ENCODE peak calls at places on chromosomes 13 and 19, in seven cellular contexts. R is cardiac fibroblast, B is testis, U is fibroblast of mammary gland, G is A549, F is B cell, X is OCI-LY7. Q is an unnamed sample.

GRCh38 chr13:76741624-76742023 is 144.6 kb downstream of the KCTD12 start:
- DNase-seq in R (no peak), B (no peak), U (no peak), G (no peak), F (no peak), X (no peak), Q (no peak)

GRCh38 chr13:99969934-99970760 is 1.4 kb downstream of the ZIC5 start:
- DNase-seq in R (no peak), B (no peak), U (peak), G (no peak), F (peak), X (no peak), Q (peak)

GRCh38 chr19:6531956-6532243 is 1.1 kb downstream of the TNFSF9 start:
- DNase-seq in R (no peak), B (no peak), U (no peak), G (no peak), F (peak), X (peak), Q (no peak)

GRCh38 chr13:87123987-87124784 is 547.0 kb upstream of the SLITRK5 start:
- DNase-seq in R (peak), B (no peak), U (peak), G (peak), F (no peak), X (no peak), Q (peak)

GRCh38 chr13:111064661-111065060 is 50.4 kb upstream of the ARHGEF7 start:
- DNase-seq in R (no peak), B (no peak), U (no peak), G (no peak), F (no peak), X (no peak), Q (no peak)

GRCh38 chr19:36837525-36837901 is 674 bp downstream of the ZNF790 start:
- DNase-seq in R (no peak), B (no peak), U (peak), G (no peak), F (no peak), X (no peak), Q (no peak)

GRCh38 chr13:31870511-31870910 is 131.2 kb downstream of the RXFP2 start:
- DNase-seq in R (peak), B (no peak), U (peak), G (no peak), F (no peak), X (no peak), Q (no peak)

GRCh38 chr13:51821666-51822065 is 17.7 kb upstream of the DHRS12 start:
- DNase-seq in R (no peak), B (no peak), U (no peak), G (no peak), F (peak), X (peak), Q (no peak)

GRCh38 chr19:17129377-17129776 is 53.8 kb downstream of the MYO9B start:
- DNase-seq in R (no peak), B (no peak), U (no peak), G (no peak), F (no peak), X (no peak), Q (no peak)

GRCh38 chr13:30859326-30859725 is 46.7 kb upstream of the MEDAG start:
- DNase-seq in R (no peak), B (no peak), U (no peak), G (no peak), F (no peak), X (no peak), Q (no peak)

GRCh38 chr13:102872131-102872530 is 26.3 kb downstream of the ERCC5 start:
- DNase-seq in R (no peak), B (no peak), U (no peak), G (no peak), F (no peak), X (no peak), Q (no peak)

GRCh38 chr19:28075229-28075628 is 1137.7 kb downstream of the UQCRFS1 start:
- DNase-seq in R (no peak), B (no peak), U (no peak), G (no peak), F (no peak), X (no peak), Q (no peak)

GRCh38 chr13:77715233-77715891 is 17.9 kb downstream of the SLAIN1 start:
- DNase-seq in R (no peak), B (no peak), U (no peak), G (no peak), F (no peak), X (no peak), Q (no peak)

GRCh38 chr13:33582121-33582520 is 235.8 kb upstream of the RFC3 start:
- DNase-seq in R (peak), B (no peak), U (peak), G (no peak), F (no peak), X (no peak), Q (no peak)

GRCh38 chr19:35330475-35330874 is 1.5 kb downstream of the CD22 start:
- DNase-seq in R (no peak), B (no peak), U (no peak), G (no peak), F (peak), X (peak), Q (no peak)

GRCh38 chr13:109628251-109628699 is 158.1 kb downstream of the IRS2 start:
- DNase-seq in R (peak), B (no peak), U (peak), G (no peak), F (no peak), X (no peak), Q (no peak)

GRCh38 chr19:13022859-13023636 is 27.8 kb downstream of the NFIX start:
- DNase-seq in R (peak), B (peak), U (peak), G (peak), F (no peak), X (no peak), Q (no peak)

DNA sequence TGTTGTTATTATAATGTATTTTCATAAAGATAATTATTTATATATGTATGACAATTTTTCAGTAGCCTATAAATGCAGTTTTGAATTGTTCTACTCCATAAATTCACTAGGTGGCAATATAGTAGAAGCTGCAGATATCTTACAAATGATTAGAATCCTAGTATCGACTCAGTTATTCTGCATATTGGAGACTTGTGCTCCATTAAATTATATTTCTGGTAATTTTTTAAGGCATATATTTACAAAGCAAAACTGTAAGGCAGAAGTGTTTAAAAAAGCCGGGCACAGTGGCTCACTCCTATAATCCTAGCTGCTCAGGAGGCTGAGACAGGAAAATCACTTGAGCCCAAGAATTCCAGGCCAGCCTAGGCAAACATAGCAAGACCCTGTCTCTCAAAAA is 58.7 kb downstream of the DPY19L3 start:
- DNase-seq in R (peak), B (no peak), U (peak), G (no peak), F (no peak), X (peak), Q (no peak)
- TF ChIP-seq CTCF in R (peak), B (no peak), U (peak), G (peak), F (peak), X (peak), Q (peak)

DNA sequence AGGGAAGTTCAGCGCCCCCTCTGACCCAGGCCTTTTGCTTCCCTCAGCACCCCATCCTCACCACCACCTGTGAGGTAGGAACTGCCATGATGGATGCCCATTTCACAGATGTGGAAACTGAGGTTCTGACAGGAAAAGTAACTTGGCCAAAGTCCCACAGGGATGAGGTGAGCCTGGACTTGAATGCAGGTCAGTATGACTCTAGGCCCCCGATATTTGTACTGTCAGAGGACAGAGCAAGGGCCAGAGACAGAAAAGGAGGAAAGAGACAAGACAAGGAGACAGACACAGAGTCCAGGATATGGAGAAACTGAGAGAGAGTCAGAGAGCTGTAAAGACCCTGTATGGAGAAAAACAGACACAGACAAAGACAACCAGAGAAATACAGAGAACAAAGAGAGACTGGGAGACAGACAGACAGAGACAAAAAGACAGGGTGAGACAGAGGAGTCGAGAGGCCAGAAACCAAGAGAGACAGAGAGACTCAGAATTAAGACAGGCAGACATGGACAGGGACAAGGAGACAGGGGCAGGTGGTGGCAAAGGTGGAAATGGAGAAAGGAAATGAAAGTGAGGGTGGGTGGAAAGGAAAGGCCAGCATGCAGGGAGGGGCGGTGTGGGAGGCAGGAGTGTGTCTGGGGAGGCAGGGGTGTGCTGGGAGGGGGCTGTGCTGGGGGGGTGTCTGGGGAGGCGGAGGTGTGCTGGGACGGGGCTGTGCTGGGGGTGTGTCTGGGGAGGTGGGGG is 5.0 kb downstream of the ERFL start:
- DNase-seq in R (no peak), B (no peak), U (no peak), G (no peak), F (no peak), X (no peak), Q (no peak)
- TF ChIP-seq CTCF in R (no peak), B (no peak), U (no peak), G (no peak), F (no peak), X (no peak), Q (no peak)

DNA sequence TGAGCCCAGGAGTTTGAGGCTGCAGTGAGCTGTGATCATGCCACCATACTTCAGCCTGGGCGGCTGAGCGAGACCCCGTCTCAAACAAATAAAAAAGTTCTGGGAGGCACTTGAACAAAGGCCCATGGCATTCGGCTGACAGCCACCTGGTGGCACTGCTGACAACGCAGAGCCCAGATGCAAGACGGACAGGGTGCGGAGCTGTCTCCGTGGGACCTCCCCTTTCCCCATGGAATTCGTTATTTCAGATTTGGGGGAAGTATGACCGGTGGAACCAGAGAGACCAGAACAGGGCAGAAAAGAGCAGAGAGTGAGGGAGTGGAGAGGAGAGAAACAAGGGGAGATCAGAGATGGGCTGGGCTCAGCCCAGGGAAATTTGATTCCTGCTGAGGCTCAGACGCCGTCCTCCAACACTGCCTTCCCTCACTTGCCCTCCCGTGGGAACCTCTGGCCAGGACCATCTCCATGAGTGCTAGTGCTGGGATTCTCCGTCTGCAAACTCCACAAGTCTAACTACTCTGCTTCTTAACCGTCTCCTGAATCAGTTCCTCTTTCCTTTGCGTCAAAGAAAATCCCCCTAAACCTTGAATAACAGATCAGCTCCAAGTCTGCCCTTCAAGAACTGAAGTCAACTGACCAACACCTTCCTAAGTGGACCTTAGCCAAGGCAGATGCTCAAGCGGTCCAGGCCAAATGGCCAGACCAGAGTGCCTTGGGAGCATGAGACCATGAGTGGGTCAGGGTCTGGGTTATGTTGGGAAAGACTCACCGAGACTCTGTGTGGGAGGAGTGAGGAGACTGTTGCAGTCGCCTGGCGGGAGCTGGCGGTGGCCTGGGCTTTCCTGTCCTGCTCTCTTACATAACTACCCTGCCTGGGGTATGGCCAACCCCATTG is 11.9 kb upstream of the ATF5 start:
- DNase-seq in R (no peak), B (no peak), U (peak), G (no peak), F (no peak), X (no peak), Q (no peak)
- TF ChIP-seq CTCF in R (peak), B (no peak), U (no peak), G (peak), F (peak), X (peak), Q (no peak)

DNA sequence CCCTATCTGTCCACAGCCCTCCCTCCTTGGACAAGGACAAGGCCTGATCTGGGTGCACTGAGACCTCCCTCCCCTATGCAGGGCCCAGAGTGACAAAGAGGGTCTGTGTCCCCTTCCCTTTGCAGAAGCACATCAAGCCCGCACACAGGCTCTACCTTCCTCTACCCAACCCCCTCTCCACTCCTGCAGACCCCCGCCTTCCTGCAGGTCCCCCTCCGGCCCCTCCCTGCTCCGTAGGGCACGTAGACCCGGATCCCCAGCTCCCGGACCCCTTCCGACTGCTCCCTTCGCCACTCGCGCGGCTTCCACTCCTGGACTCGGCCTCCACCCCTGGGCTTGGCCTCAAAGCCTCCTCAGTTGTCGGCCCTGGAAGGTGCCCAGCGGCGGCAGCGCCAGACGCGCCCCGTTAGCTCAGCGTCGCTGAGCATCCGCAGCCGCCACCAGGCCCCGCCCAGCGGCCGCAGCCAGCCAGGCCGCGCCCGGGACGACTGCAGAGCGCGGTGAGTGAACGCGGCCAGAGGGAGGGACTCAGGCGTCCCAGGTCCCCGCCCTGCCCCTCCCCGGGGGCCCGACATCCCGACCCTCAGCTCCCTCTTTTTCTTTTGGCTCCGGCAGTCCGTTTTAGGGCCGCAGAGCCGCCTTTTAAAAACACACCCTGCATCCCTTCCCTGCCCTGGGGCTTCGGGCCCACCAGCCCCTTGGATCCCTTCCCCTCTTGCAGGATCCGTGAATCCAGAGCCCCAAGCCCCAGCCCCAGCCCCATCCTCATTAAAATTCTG is 1.6 kb upstream of the MYADM start:
- DNase-seq in R (peak), B (peak), U (peak), G (peak), F (peak), X (no peak), Q (peak)
- TF ChIP-seq CTCF in R (no peak), B (no peak), U (no peak), G (no peak), F (no peak), X (no peak), Q (no peak)

GRCh38 chr19:1691589-1692290 is 39.3 kb upstream of the TCF3 start:
- DNase-seq in R (no peak), B (no peak), U (no peak), G (no peak), F (peak), X (no peak), Q (no peak)

GRCh38 chr19:1685046-1685445 is 32.6 kb upstream of the TCF3 start:
- DNase-seq in R (no peak), B (no peak), U (no peak), G (no peak), F (no peak), X (no peak), Q (no peak)

DNA sequence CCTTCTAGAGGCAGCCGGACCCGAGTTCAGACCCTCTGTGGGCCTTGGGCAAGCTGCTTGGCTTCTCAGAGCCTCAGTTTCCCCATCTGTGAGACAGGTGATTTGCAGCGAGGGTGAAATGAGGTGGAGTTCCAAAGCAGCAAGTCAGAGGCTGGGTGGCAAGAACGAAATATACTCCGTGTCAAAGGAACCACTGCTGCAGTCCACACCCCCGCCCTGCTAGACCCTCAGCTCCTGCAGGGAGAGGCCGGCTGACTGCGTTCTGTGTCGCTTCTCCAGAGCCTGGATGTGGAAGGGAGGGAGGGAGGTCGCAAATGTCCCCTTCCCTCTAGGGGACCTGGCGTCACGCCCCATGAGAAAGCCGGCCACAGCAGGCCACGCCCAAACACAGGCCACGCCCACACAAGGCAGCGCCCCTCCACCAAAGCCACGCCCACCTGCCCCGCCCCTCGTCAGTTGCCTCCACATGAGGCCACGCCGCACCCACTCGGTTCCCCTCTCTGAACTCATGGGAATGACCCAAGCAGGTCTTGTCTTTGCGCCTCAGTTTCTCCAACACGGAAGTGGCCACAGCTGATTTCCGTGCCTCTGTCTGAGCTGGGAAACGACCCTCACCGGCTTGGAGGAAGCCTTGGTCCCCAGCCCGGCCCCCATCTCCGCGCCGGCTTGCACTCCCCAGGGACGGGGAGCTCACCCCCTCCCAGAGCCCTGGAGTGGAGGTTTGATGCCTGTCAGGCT is 38.3 kb upstream of the TCF3 start:
- DNase-seq in R (no peak), B (peak), U (peak), G (no peak), F (peak), X (peak), Q (peak)
- TF ChIP-seq CTCF in R (no peak), B (no peak), U (no peak), G (no peak), F (no peak), X (no peak), Q (no peak)

DNA sequence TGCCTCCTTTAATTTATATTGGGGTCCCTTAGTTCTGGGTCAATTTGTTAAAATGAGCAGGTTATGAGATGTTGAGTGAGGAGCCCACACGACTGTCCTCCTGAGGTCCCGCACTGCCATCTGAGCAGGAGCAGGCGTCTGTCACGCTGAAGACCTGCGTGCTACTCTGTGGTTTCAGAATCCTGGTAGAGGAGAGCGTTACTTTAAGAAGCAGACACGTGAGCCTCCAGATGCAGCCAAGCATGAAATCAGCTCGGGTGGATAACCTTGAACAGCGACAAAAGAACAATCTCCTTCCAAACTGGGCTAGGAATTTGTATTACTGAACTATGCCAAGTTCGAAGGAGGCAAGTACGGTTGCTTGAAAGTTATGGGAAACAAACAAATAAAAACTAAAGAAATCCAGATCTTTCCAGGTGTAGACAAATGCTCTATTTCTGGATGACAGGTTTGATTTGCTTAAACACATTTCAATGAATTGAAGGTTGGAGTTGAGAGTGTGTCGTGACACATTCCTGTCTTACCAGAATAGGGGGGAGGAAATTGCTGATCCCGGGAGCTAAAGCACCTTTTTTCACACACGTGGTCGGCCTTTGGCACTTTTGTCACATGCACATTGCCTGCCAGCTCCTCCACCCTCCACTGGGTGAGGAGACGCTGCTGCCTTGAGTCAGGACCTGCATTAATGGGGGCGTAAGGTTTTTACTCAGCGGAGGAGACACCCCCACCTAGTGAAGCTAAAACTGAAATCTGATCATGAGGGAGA is 945.5 kb upstream of the SLC10A2 start:
- DNase-seq in R (no peak), B (peak), U (no peak), G (no peak), F (no peak), X (no peak), Q (no peak)
- TF ChIP-seq CTCF in R (no peak), B (no peak), U (no peak), G (no peak), F (no peak), X (no peak), Q (no peak)

GRCh38 chr13:47004022-47004421 is 107.2 kb upstream of the HTR2A start:
- DNase-seq in R (peak), B (no peak), U (peak), G (no peak), F (no peak), X (no peak), Q (no peak)
- TF ChIP-seq CTCF in R (no peak), B (no peak), U (peak), G (no peak), F (no peak), X (no peak), Q (no peak)

GRCh38 chr19:29523568-29523967 is 2.2 kb upstream of the VSTM2B start:
- DNase-seq in R (no peak), B (no peak), U (no peak), G (no peak), F (no peak), X (no peak), Q (no peak)

GRCh38 chr19:29524912-29525870 is 603 bp upstream of the VSTM2B start:
- DNase-seq in R (no peak), B (no peak), U (no peak), G (no peak), F (peak), X (no peak), Q (no peak)

GRCh38 chr19:29525901-29526729 is at the start of gene VSTM2B:
- DNase-seq in R (no peak), B (no peak), U (no peak), G (no peak), F (peak), X (no peak), Q (no peak)

GRCh38 chr19:29526730-29527499 is 1.1 kb downstream of the VSTM2B start:
- DNase-seq in R (no peak), B (no peak), U (no peak), G (no peak), F (peak), X (no peak), Q (no peak)

GRCh38 chr19:29524201-29524911 is 1.4 kb upstream of the VSTM2B start:
- DNase-seq in R (no peak), B (no peak), U (no peak), G (no peak), F (no peak), X (no peak), Q (no peak)
- TF ChIP-seq CTCF in R (no peak), B (no peak), U (no peak), G (no peak), F (no peak), X (no peak), Q (no peak)

Q was measured in Calu3.